ENCODE peak calls at places on chromosome 15, in four cellular contexts. Y is CD8-positive, alpha-beta memory T cell; S is RCC 7860; G is LoVo. E is an unnamed sample.

GRCh38 chr15:94670436-94671034 is 439.2 kb downstream of the MCTP2 start:
- DNase-seq in Y (no peak), S (peak), G (peak), E (peak)

GRCh38 chr15:62250176-62250575 is 85.1 kb upstream of the C2CD4B start:
- DNase-seq in Y (no peak), S (no peak), G (no peak), E (no peak)

GRCh38 chr15:91625506-91625905 is 228.0 kb upstream of the SLCO3A1 start:
- DNase-seq in Y (no peak), S (no peak), G (no peak), E (no peak)

GRCh38 chr15:34795267-34796081 is at the start of gene ACTC1:
- DNase-seq in Y (no peak), S (peak), G (peak), E (peak)

GRCh38 chr15:101397521-101398003 is 91.9 kb downstream of the PCSK6 start:
- DNase-seq in Y (no peak), S (no peak), G (no peak), E (no peak)

GRCh38 chr15:52171386-52171785 is 19.8 kb downstream of the GNB5 start:
- DNase-seq in Y (no peak), S (no peak), G (no peak), E (no peak)

GRCh38 chr15:73258271-73259108 is 110.3 kb downstream of the HCN4 start:
- DNase-seq in Y (no peak), S (no peak), G (no peak), E (no peak)

GRCh38 chr15:81161215-81161673 is 27.2 kb downstream of the CFAP161 start:
- DNase-seq in Y (no peak), S (no peak), G (no peak), E (no peak)

GRCh38 chr15:46251873-46252272 is 617.0 kb downstream of the SQOR start:
- DNase-seq in Y (no peak), S (no peak), G (no peak), E (no peak)

GRCh38 chr15:29242466-29243242 is 27.0 kb downstream of the NSMCE3 start:
- DNase-seq in Y (no peak), S (no peak), G (no peak), E (peak)

GRCh38 chr15:41698779-41699178 is 38.6 kb downstream of the MGA start:
- DNase-seq in Y (no peak), S (peak), G (peak), E (no peak)

GRCh38 chr15:29825205-29825604 is 2.9 kb upstream of the TJP1 start:
- DNase-seq in Y (peak), S (peak), G (no peak), E (no peak)